ENCODE peak calls at places on chromosomes 3 and 15, in ten cellular contexts. O, G, H, Y, V, D, L, R, A and K are unnamed samples.

GRCh38 chr3:128878556-128879124 is 780 bp upstream of the ACAD9 start:
- DNase-seq in A (peak), L (no peak), D (no peak), O (no peak), R (peak), V (peak), Y (no peak), H (no peak), G (peak), K (no peak)

GRCh38 chr3:114830652-114831051 is 316.4 kb downstream of the ZBTB20 start:
- DNase-seq in Y (no peak), V (no peak), H (no peak), G (no peak), D (no peak), A (no peak), R (no peak), L (no peak), O (no peak), K (no peak)

GRCh38 chr3:127690106-127690505 is 17.4 kb downstream of the ABTB1 start:
- DNase-seq in D (no peak), A (peak), V (peak), G (peak), R (peak), H (peak), L (no peak), O (peak), Y (no peak), K (no peak)

GRCh38 chr3:61894988-61895935 is 333.9 kb downstream of the PTPRG start:
- DNase-seq in G (peak), H (no peak), Y (peak), L (peak), D (peak), R (peak), V (peak), O (peak), A (peak), K (peak)

GRCh38 chr3:181726351-181727121 is 14.8 kb downstream of the SOX2 start:
- DNase-seq in H (no peak), Y (no peak), R (no peak), L (no peak), A (peak), G (no peak), V (no peak), D (no peak), O (peak), K (no peak)

GRCh38 chr3:61032991-61033390 is 218.3 kb downstream of the FHIT start:
- DNase-seq in G (no peak), H (no peak), A (no peak), L (no peak), R (no peak), O (no peak), D (no peak), V (no peak), Y (no peak), K (no peak)

GRCh38 chr15:50116477-50116876 is 2.6 kb downstream of the ATP8B4 start:
- DNase-seq in L (no peak), O (peak), Y (no peak), V (peak), A (no peak), R (no peak), D (peak), G (peak), H (no peak), K (no peak)

GRCh38 chr3:179156170-179156569 is 8.0 kb downstream of the PIK3CA start:
- DNase-seq in O (no peak), H (no peak), A (no peak), L (no peak), V (no peak), D (no peak), R (no peak), G (no peak), Y (no peak), K (no peak)

GRCh38 chr3:102224171-102224570 is 210.6 kb upstream of the ZPLD1 start:
- DNase-seq in G (peak), H (no peak), A (peak), R (peak), L (no peak), Y (no peak), D (no peak), O (peak), V (no peak), K (no peak)

GRCh38 chr3:183033746-183034145 is 53.4 kb upstream of the DCUN1D1 start:
- DNase-seq in Y (no peak), V (no peak), R (no peak), O (no peak), A (peak), H (no peak), L (no peak), G (peak), D (no peak), K (no peak)

GRCh38 chr15:62021991-62022600 is 38.2 kb downstream of the VPS13C start:
- DNase-seq in O (peak), L (no peak), A (no peak), G (peak), R (no peak), Y (no peak), D (peak), V (no peak), H (no peak), K (no peak)

GRCh38 chr3:124557433-124558232 is 172.6 kb upstream of the UMPS start:
- DNase-seq in Y (no peak), G (peak), V (peak), O (no peak), H (no peak), L (no peak), A (peak), D (no peak), R (peak), K (no peak)

GRCh38 chr3:47057212-47057671 is 77.8 kb downstream of the NBEAL2 start:
- DNase-seq in D (no peak), H (no peak), O (no peak), V (peak), G (peak), L (no peak), Y (peak), R (no peak), A (peak), K (no peak)

GRCh38 chr3:64178419-64178818 is 46.8 kb downstream of the PRICKLE2 start:
- DNase-seq in Y (no peak), H (no peak), D (no peak), V (no peak), A (no peak), G (no peak), O (peak), R (no peak), L (no peak), K (no peak)

GRCh38 chr3:8712045-8712870 is 21.3 kb upstream of the CAV3 start:
- DNase-seq in H (no peak), G (peak), D (no peak), O (no peak), V (peak), L (no peak), A (peak), R (no peak), Y (no peak), K (peak)

GRCh38 chr3:149299938-149300791 is 33.3 kb downstream of the TM4SF18 start:
- DNase-seq in G (peak), A (peak), V (peak), O (peak), Y (no peak), L (no peak), D (peak), H (no peak), R (peak), K (peak)

GRCh38 chr15:62928996-62929350 is 113.6 kb upstream of the TPM1 start:
- DNase-seq in R (peak), Y (no peak), L (no peak), A (no peak), H (no peak), G (peak), V (peak), O (peak), D (peak), K (no peak)

GRCh38 chr15:75727851-75728715 is 15.4 kb upstream of the CSPG4 start:
- DNase-seq in O (peak), H (peak), V (peak), R (no peak), L (peak), A (no peak), Y (peak), G (peak), D (peak), K (no peak)

GRCh38 chr3:186594591-186595113 is 18.2 kb upstream of the AHSG start:
- DNase-seq in O (no peak), A (no peak), H (no peak), D (no peak), R (no peak), L (no peak), V (no peak), Y (no peak), G (no peak), K (no peak)

GRCh38 chr3:179964867-179965266 is 71.9 kb downstream of the PEX5L start:
- DNase-seq in D (no peak), Y (no peak), V (no peak), H (no peak), L (no peak), A (no peak), G (no peak), O (no peak), R (no peak), K (no peak)

GRCh38 chr15:88385078-88385700 is 82.0 kb downstream of the MRPL46 start:
- DNase-seq in G (no peak), A (peak), Y (no peak), R (no peak), D (no peak), V (peak), O (peak), L (no peak), H (no peak), K (no peak)

GRCh38 chr15:68205949-68206539 is 912 bp upstream of the CALML4 start:
- DNase-seq in D (no peak), G (no peak), R (no peak), A (no peak), L (peak), V (no peak), H (peak), Y (no peak), O (no peak), K (no peak)

GRCh38 chr3:58880182-58880581 is 169.6 kb downstream of the CFAP20DC start:
- DNase-seq in R (peak), Y (no peak), V (peak), O (no peak), A (peak), H (no peak), G (no peak), L (no peak), D (no peak), K (no peak)

GRCh38 chr15:90291679-90292356 is 26.3 kb downstream of the NGRN start:
- DNase-seq in A (no peak), O (peak), R (no peak), Y (no peak), G (peak), L (no peak), V (peak), D (peak), H (no peak), K (no peak)

GRCh38 chr3:169545606-169546005 is 117.9 kb downstream of the MECOM start:
- DNase-seq in G (no peak), D (no peak), A (no peak), R (no peak), L (no peak), Y (no peak), H (no peak), O (no peak), V (peak), K (no peak)

GRCh38 chr3:173841334-173841733 is 443.8 kb downstream of the NLGN1 start:
- DNase-seq in H (no peak), D (no peak), L (no peak), R (no peak), V (no peak), Y (no peak), G (peak), O (no peak), A (peak), K (no peak)

GRCh38 chr3:173839859-173840258 is 442.3 kb downstream of the NLGN1 start:
- DNase-seq in Y (no peak), A (no peak), V (no peak), D (no peak), R (no peak), L (no peak), O (no peak), G (no peak), H (no peak), K (no peak)

GRCh38 chr3:173843060-173843459 is 445.5 kb downstream of the NLGN1 start:
- DNase-seq in L (no peak), D (no peak), O (no peak), G (no peak), H (no peak), A (no peak), Y (no peak), R (no peak), V (no peak), K (no peak)

GRCh38 chr3:173838644-173839043 is 441.1 kb downstream of the NLGN1 start:
- DNase-seq in D (no peak), H (no peak), Y (no peak), V (no peak), G (no peak), L (no peak), R (no peak), O (no peak), A (no peak), K (no peak)
- TF ChIP-seq CTCF in D (no peak), H (no peak), Y (no peak), V (no peak), G (no peak), L (no peak), R (no peak), O (no peak), A (no peak), K (no peak)

GRCh38 chr3:170776887-170777551 is 93.0 kb downstream of the RPL22L1 start:
- DNase-seq in A (no peak), Y (no peak), O (no peak), D (no peak), R (no peak), H (no peak), L (no peak), G (no peak), V (no peak), K (no peak)

GRCh38 chr3:170778240-170779217 is 91.5 kb downstream of the RPL22L1 start:
- DNase-seq in H (no peak), A (no peak), D (no peak), V (no peak), G (no peak), O (no peak), Y (no peak), R (no peak), L (no peak), K (no peak)

GRCh38 chr3:170772135-170772534 is 97.9 kb downstream of the RPL22L1 start:
- DNase-seq in V (no peak), D (no peak), G (no peak), H (no peak), R (no peak), O (no peak), A (peak), L (no peak), Y (no peak), K (no peak)

GRCh38 chr3:170768334-170768801 is 101.6 kb downstream of the RPL22L1 start:
- DNase-seq in V (peak), H (no peak), L (no peak), A (peak), D (no peak), Y (no peak), O (no peak), G (peak), R (peak), K (no peak)

GRCh38 chr3:170773682-170774081 is 96.3 kb downstream of the RPL22L1 start:
- DNase-seq in Y (no peak), G (no peak), H (no peak), R (no peak), A (no peak), O (no peak), V (no peak), L (no peak), D (no peak), K (no peak)
- H3K4me3 ChIP-seq in Y (no peak), G (no peak), H (no peak), R (no peak), A (no peak), O (no peak), V (no peak), L (no peak), D (no peak), K (no peak)

GRCh38 chr15:64844576-64845140 is 2.9 kb downstream of the PLEKHO2 start:
- DNase-seq in A (no peak), D (no peak), Y (peak), V (no peak), R (no peak), O (no peak), H (no peak), L (no peak), G (no peak), K (no peak)

GRCh38 chr15:64843996-64844395 is 2.3 kb downstream of the PLEKHO2 start:
- DNase-seq in H (no peak), G (no peak), O (no peak), D (no peak), A (no peak), R (no peak), L (no peak), Y (no peak), V (no peak), K (no peak)

GRCh38 chr15:64842099-64842940 is 605 bp downstream of the PLEKHO2 start:
- DNase-seq in V (peak), G (peak), A (no peak), R (peak), D (no peak), H (peak), Y (peak), O (peak), L (peak), K (no peak)

GRCh38 chr15:64841258-64842098 is at the start of gene PLEKHO2:
- DNase-seq in G (peak), V (peak), R (peak), Y (peak), H (peak), A (peak), D (peak), O (peak), L (peak), K (peak)

GRCh38 chr15:64842986-64843561 is 1.4 kb downstream of the PLEKHO2 start:
- DNase-seq in V (no peak), H (peak), L (peak), G (peak), Y (no peak), R (peak), O (no peak), A (no peak), D (no peak), K (no peak)
- TF ChIP-seq CTCF in V (no peak), H (no peak), L (no peak), G (no peak), Y (no peak), R (peak), O (no peak), A (no peak), D (no peak), K (no peak)

DNA sequence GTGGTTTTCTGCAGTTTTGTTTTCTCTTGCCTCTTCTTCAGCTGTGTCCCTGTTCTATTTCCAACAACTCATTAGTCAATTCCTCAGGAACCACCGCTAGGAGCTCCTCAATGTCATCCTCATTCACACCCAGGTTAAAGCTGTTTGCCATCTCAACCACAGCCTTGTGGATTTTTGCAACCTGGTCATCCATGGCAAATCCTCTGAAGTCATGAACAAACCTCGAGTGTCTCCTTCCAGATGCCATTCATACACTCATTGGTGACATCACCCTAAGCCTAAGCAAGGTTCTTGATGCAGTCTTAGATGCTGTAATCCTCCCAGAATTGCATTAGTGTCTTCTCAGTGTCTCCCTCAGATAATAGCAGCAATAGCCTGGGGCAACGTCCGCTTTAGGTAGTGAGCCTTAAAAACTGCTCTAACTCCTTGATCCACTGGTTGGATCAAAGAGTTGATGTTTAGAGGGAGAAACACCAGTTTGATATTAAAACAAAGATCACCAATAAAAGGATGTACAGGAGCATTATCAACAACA is 31.5 kb upstream of the ZNF502 start:
- DNase-seq in H (no peak), A (peak), G (no peak), Y (no peak), L (no peak), R (no peak), O (no peak), V (no peak), D (no peak), K (no peak)
- H3K4me3 ChIP-seq in H (no peak), A (no peak), G (no peak), Y (no peak), L (no peak), R (no peak), O (no peak), V (no peak), D (no peak), K (no peak)

GRCh38 chr3:14273886-14274517 is 95.4 kb downstream of the LSM3 start:
- DNase-seq in V (peak), D (no peak), A (no peak), H (no peak), L (no peak), R (no peak), G (no peak), Y (no peak), O (peak), K (no peak)

GRCh38 chr3:14277557-14277956 is 98.9 kb downstream of the LSM3 start:
- DNase-seq in G (no peak), V (no peak), O (no peak), Y (no peak), R (no peak), H (no peak), D (no peak), L (no peak), A (no peak), K (no peak)

GRCh38 chr3:14275962-14276909 is 97.6 kb downstream of the LSM3 start:
- DNase-seq in R (no peak), L (no peak), V (no peak), D (no peak), A (no peak), O (no peak), Y (no peak), G (no peak), H (no peak), K (no peak)

GRCh38 chr3:14274537-14274936 is 95.9 kb downstream of the LSM3 start:
- DNase-seq in V (no peak), A (no peak), D (no peak), L (no peak), R (no peak), O (no peak), G (no peak), H (no peak), Y (no peak), K (no peak)

GRCh38 chr3:14274999-14275961 is 96.7 kb downstream of the LSM3 start:
- DNase-seq in Y (no peak), G (peak), V (no peak), O (peak), L (no peak), R (no peak), A (no peak), D (peak), H (no peak), K (no peak)
- TF ChIP-seq CTCF in Y (no peak), G (peak), V (peak), O (peak), L (peak), R (peak), A (no peak), D (peak), H (no peak), K (peak)

DNA sequence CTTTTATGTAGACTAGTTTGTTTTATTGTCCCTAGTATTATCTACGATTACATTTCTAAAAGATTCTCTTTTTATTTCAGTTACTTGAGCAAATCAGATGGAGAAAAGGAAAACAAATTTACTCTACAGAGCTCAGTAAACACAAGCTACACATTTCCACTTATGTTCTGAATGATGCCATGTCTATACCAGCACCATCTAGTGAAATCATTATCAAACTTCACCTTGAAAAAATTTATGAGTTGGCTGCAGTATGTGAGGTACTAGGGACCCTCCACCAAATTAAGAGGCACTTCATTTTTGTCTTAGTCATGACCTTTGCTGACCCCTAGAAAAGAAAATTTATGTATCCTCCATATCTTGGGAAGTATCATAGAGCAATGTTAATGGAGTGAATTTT is 827.4 kb downstream of the SI start:
- DNase-seq in Y (no peak), A (no peak), H (no peak), R (no peak), O (no peak), V (no peak), G (no peak), D (no peak), L (no peak), K (no peak)
- H3K4me3 ChIP-seq in Y (no peak), A (no peak), H (no peak), R (no peak), O (no peak), V (no peak), G (no peak), D (no peak), L (no peak), K (no peak)

DNA sequence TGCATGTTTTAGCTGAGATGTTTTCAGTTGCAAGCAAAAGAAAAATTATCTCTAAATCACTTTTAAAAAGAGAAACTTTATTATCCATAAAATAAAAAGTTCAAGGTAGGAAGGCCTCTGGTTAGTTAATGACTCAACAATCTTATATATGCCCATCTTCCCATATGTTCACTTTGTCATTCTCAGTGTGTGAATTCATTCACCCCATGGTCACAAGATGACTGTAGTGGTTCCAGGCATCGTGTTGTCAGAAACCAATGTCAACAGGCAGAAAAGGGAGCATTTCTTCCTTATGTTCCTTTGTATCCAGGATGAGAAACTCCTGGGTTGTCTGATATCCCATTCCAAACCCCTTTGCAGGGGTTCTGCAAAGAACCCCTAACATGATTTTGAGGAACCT is 119.9 kb upstream of the RAP2B start:
- DNase-seq in V (peak), G (no peak), D (no peak), Y (no peak), L (no peak), R (peak), O (no peak), H (no peak), A (no peak), K (no peak)
- TF ChIP-seq CTCF in V (no peak), G (no peak), D (no peak), Y (no peak), L (no peak), R (no peak), O (no peak), H (no peak), A (no peak), K (no peak)